ENCODE peak calls at places on chromosome 19, in ten cellular contexts. S is fibroblast of lung, Y is neural progenitor cell, H is cardiac muscle cell, J is psoas muscle, B is adrenal gland, P is RWPE2, N is upper lobe of left lung, X is left ventricle myocardium inferior, A is Peyer's patch. V is an unnamed sample. For H3K4me1, the result is how much of the 10 kb centered on the place peaks cover.

GRCh38 chr19:7597689-7598088 is 2.0 kb downstream of the CAMSAP3 start:
- DNase-seq in B (no peak), S (no peak), J (no peak), N (no peak), X (no peak), A (no peak), Y (no peak), P (no peak), H (no peak), V (no peak)

GRCh38 chr19:57374179-57374578 is 10.8 kb downstream of the TRAPPC2B start:
- DNase-seq in P (no peak), Y (no peak), N (peak), H (no peak), X (no peak), B (no peak), A (no peak), J (no peak), S (no peak), V (no peak)

GRCh38 chr19:55082023-55082851 is 6.6 kb downstream of the EPS8L1 start:
- DNase-seq in P (no peak), X (no peak), A (peak), B (peak), S (peak), J (no peak), Y (peak), H (peak), N (peak), V (no peak)

GRCh38 chr19:4376245-4376990 is 23.9 kb downstream of the SH3GL1 start:
- DNase-seq in B (no peak), X (no peak), J (peak), P (peak), H (no peak), S (no peak), A (no peak), N (peak), Y (no peak), V (peak)

GRCh38 chr19:7888145-7888825 is at the start of gene LRRC8E:
- DNase-seq in P (no peak), Y (peak), N (peak), H (peak), X (no peak), S (peak), A (peak), B (peak), J (no peak), V (no peak)

GRCh38 chr19:39465956-39466747 is 14.5 kb upstream of the TIMM50 start:
- DNase-seq in N (no peak), P (no peak), H (no peak), J (no peak), X (no peak), A (no peak), B (no peak), S (no peak), Y (no peak), V (no peak)

GRCh38 chr19:46115396-46116109 is 8.9 kb downstream of the IGFL3 start:
- DNase-seq in Y (no peak), J (no peak), B (no peak), H (peak), P (no peak), A (no peak), S (peak), X (no peak), N (no peak), V (peak)

GRCh38 chr19:56919308-56919995 is 78.9 kb upstream of the PEG3 start:
- DNase-seq in A (no peak), P (no peak), S (no peak), H (no peak), N (no peak), Y (no peak), B (peak), X (no peak), J (no peak), V (no peak)

GRCh38 chr19:45901912-45902650 is at the start of gene MYPOP:
- DNase-seq in S (no peak), H (no peak), J (no peak), A (no peak), N (no peak), Y (peak), X (no peak), B (no peak), P (no peak), V (no peak)

GRCh38 chr19:1304197-1304924 is 18.7 kb downstream of the EFNA2 start:
- DNase-seq in H (no peak), S (no peak), B (no peak), X (no peak), N (peak), A (peak), P (no peak), Y (no peak), J (no peak), V (no peak)
- TF ChIP-seq CTCF in H (no peak), S (no peak), B (no peak), X (no peak), N (no peak), A (no peak), P (no peak), Y (no peak), J (no peak), V (no peak)

DNA sequence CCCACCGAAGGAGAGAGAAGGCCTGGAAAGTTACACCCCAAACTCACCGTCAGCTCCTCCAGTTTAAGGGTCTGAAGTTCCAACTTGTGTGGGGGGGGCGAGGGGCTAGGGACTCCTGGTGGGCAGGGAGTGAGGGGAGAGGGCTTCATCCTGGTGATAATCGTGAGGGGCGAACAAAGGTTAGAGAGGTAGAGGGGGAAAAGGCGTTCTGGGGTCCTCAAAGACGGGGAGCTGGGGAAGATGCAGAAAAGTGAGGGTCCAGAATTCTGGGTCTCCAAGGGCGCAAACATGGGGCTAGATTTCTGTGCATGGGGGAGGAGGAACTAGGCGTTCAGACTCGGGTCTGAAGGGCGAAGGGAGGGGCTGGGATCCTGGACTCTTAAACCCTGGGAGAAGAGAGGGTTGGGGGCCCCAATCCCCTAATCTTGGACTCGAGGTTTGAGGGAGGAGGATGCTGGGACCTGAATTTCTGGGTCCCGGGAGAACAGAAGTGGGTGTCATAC is 4.7 kb downstream of the MAMSTR start:
- DNase-seq in P (no peak), H (no peak), Y (no peak), X (no peak), B (no peak), J (peak), S (no peak), N (no peak), A (peak), V (no peak)
- H3K27ac ChIP-seq in P (peak), H (peak), Y (no peak), X (peak), B (peak), J (peak), S (peak), N (peak), A (peak), V (peak)

GRCh38 chr19:30158893-30159245 is 213.3 kb upstream of the ZNF536 start:
- DNase-seq in H (no peak), A (no peak), N (no peak), B (no peak), S (no peak), X (no peak), P (no peak), J (peak), Y (no peak), V (no peak)

GRCh38 chr19:30159636-30160035 is 212.5 kb upstream of the ZNF536 start:
- DNase-seq in B (no peak), X (no peak), A (no peak), Y (no peak), J (peak), P (no peak), N (no peak), H (no peak), S (no peak), V (no peak)

GRCh38 chr19:30161770-30162169 is 210.4 kb upstream of the ZNF536 start:
- DNase-seq in B (no peak), P (no peak), N (no peak), J (peak), Y (no peak), S (no peak), X (no peak), A (no peak), H (no peak), V (no peak)

GRCh38 chr19:30160996-30161655 is 211.1 kb upstream of the ZNF536 start:
- DNase-seq in P (no peak), S (no peak), B (no peak), A (no peak), Y (no peak), J (peak), H (no peak), X (no peak), N (no peak), V (no peak)

GRCh38 chr19:30160426-30160825 is 211.8 kb upstream of the ZNF536 start:
- DNase-seq in J (peak), B (no peak), X (no peak), P (no peak), N (no peak), S (no peak), Y (no peak), H (no peak), A (no peak), V (no peak)
- H3K4me1 ChIP-seq in J (under half), B (under half), X (under half), P (under half), N (under half), S (under half), Y (under half), H (under half), A (under half), V (under half)

GRCh38 chr19:5891938-5892771 is 11.4 kb downstream of the NDUFA11 start:
- DNase-seq in Y (peak), J (no peak), A (peak), S (peak), P (no peak), X (no peak), N (peak), H (peak), B (peak), V (no peak)

GRCh38 chr19:5891572-5891937 is 12.0 kb downstream of the NDUFA11 start:
- DNase-seq in S (no peak), J (no peak), P (no peak), B (no peak), Y (no peak), H (no peak), A (no peak), N (no peak), X (no peak), V (no peak)

GRCh38 chr19:5893907-5894703 is 9.5 kb downstream of the NDUFA11 start:
- DNase-seq in H (no peak), S (no peak), X (peak), N (peak), Y (no peak), B (peak), J (no peak), P (no peak), A (no peak), V (no peak)

GRCh38 chr19:5893296-5893903 is 10.2 kb downstream of the NDUFA11 start:
- DNase-seq in J (no peak), Y (no peak), S (no peak), P (no peak), B (no peak), X (no peak), N (no peak), H (no peak), A (no peak), V (no peak)

GRCh38 chr19:5892772-5893275 is 10.8 kb downstream of the NDUFA11 start:
- DNase-seq in A (no peak), P (no peak), H (no peak), N (no peak), B (no peak), J (no peak), S (no peak), X (no peak), Y (no peak), V (no peak)
- TF ChIP-seq CTCF in A (no peak), P (peak), H (no peak), N (no peak), B (no peak), J (no peak), S (no peak), X (no peak), Y (no peak), V (no peak)

GRCh38 chr19:18457478-18458331 is 19.8 kb upstream of the ISYNA1 start:
- DNase-seq in H (no peak), S (no peak), A (no peak), J (no peak), Y (no peak), P (no peak), N (peak), X (no peak), B (no peak), V (no peak)

GRCh38 chr19:18453269-18454024 is 15.5 kb upstream of the ISYNA1 start:
- DNase-seq in S (peak), J (no peak), X (no peak), Y (no peak), H (no peak), A (no peak), N (no peak), P (no peak), B (no peak), V (peak)

GRCh38 chr19:18460313-18460712 is 22.4 kb upstream of the ISYNA1 start:
- DNase-seq in S (peak), J (peak), A (no peak), Y (no peak), P (peak), B (peak), H (peak), N (no peak), X (peak), V (peak)

GRCh38 chr19:18456279-18456678 is 18.3 kb upstream of the ISYNA1 start:
- DNase-seq in A (no peak), P (no peak), Y (no peak), X (no peak), S (no peak), N (no peak), H (no peak), B (no peak), J (no peak), V (no peak)

GRCh38 chr19:18456974-18457373 is 19.0 kb upstream of the ISYNA1 start:
- DNase-seq in N (peak), P (no peak), B (peak), H (no peak), J (peak), X (peak), Y (no peak), A (no peak), S (no peak), V (no peak)
- H3K27ac ChIP-seq in N (no peak), P (no peak), B (no peak), H (no peak), J (peak), X (peak), Y (no peak), A (peak), S (no peak), V (no peak)

DNA sequence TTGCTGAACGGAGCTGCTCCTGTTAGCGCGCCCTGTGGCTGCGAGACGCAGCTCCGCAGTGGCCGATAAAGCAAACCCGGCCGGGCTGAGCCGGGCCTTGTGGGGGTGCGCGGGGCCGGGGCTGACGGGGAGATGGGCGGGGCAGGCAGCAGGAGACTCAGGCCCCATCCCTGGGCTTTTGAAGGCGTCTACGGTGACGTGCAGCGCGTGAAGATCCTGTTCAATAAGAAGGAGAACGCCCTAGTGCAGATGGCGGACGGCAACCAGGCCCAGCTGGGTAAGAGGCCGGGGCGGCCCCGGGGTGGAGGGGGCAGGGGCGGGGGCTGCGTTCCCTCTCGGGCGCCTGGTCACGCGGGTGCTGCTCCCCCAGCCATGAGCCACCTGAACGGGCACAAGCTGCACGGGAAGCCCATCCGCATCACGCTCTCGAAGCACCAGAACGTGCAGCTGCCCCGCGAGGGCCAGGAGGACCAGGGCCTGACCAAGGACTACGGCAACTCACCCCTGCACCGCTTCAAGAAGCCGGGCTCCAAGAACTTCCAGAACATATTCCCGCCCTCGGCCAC is 11.0 kb downstream of the PTBP1 start:
- DNase-seq in P (no peak), Y (no peak), S (no peak), B (no peak), J (no peak), H (no peak), N (peak), X (no peak), A (no peak), V (no peak)
- H3K4me1 ChIP-seq in P (under half), Y (under half), S (under half), B (under half), J (under half), H (under half), N (under half), X (under half), A (under half), V (under half)

DNA sequence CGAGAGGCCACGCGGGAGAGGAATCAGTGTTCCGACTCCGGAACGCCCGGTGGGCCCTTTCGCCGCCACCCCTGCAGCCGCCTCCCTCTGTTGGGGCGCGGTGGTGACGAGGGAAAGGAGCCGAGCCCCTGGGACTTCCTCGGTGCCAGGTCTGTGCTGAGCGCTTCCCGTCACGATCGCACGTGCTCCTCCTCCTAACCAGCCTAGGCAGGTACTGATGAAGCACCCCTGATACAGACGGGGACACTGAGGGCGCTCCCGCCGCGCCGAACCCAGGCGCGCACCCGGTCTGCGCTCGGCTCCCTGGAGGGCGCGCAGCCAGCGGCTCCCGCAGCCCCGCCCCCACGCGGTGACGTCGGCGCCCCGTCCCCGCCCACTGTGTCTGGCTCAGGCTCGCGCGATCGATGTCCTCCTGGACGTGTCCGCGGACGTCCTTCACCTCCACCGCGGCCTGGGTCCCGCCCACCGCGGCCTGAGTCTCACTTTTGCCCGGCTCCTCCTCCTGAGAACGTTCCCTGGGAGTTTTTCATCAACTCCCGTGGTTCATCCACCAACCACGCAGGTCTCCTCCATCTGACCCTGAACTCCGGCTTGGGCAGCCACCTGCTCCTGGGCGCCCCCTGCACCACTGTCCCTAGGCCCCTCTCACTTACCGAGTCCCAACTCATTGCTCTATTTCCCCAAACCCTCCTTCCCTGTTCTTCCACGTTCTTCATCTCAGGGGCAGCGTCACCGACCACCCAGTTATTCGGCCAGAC is 2.6 kb upstream of the KLK15 start:
- DNase-seq in P (no peak), H (peak), A (peak), B (peak), J (peak), Y (peak), X (peak), S (peak), N (peak), V (peak)
- TF ChIP-seq CTCF in P (no peak), H (no peak), A (no peak), B (no peak), J (no peak), Y (peak), X (no peak), S (no peak), N (no peak), V (no peak)

GRCh38 chr19:37507167-37507464 is 377 bp downstream of the ZNF793 start:
- DNase-seq in Y (no peak), H (no peak), J (no peak), P (no peak), N (no peak), B (no peak), A (no peak), X (no peak), S (no peak), V (no peak)
- H3K27ac ChIP-seq in Y (peak), H (peak), J (peak), P (peak), N (peak), B (peak), A (peak), X (peak), S (peak), V (peak)

GRCh38 chr19:18852634-18853033 is 20.9 kb downstream of the UPF1 start:
- DNase-seq in N (peak), S (no peak), X (no peak), Y (no peak), B (no peak), A (no peak), H (no peak), J (no peak), P (peak), V (no peak)
- H3K4me1 ChIP-seq in N (under half), S (under half), X (under half), Y (under half), B (under half), A (under half), H (under half), J (under half), P (under half), V (under half)

DNA sequence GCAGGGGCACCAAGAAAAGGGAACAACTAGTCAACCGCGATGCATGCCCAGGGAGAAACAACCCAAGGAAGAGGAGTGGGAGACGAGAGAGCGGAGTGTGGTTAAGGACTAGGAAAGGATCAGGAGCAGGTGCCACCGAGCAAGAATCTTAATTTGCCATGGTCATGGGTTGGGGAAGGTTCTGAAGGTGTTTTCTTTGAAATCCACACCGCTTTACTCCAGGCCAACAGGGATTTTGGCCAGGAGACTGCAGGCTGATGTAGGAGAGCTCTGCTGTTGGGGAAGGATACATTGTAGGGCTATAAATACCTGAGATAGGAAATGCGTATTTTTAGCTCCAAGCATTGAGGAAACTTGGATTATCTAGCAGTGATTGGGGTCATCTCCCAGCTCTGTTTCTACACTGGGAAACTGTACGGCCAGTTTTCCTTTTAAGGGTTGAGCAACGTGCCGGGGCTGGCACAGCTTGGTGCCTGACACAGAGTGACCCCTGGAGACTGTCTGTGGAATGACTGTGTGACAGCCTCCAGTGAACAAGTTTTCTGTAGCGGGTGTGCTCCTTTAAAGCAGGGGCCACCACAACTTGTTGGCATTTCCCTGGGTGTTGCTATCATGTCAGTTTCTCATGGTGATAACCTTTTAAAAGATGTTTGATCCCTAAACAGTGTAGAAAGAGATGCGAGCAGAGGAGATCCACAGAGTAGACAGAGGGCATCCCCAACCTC is 34.2 kb downstream of the ZNF536 start:
- DNase-seq in J (no peak), P (no peak), A (no peak), X (peak), B (peak), H (no peak), S (peak), N (no peak), Y (peak), V (no peak)
- TF ChIP-seq CTCF in J (peak), P (peak), A (no peak), X (peak), B (peak), H (no peak), S (no peak), N (no peak), Y (peak), V (no peak)